ENCODE peak calls at places on chromosome 1, in six cellular contexts. Y is breast epithelium, P is GM23338, W is upper lobe of right lung, T is A673, M is RWPE1. B is an unnamed sample.

GRCh38 chr1:207321790-207322530 is 482 bp downstream of the CD55 start:
- DNase-seq in W (no peak), T (no peak), P (peak), Y (no peak), M (no peak), B (peak)

GRCh38 chr1:168553680-168554553 is 10.1 kb upstream of the XCL2 start:
- DNase-seq in P (no peak), W (no peak), Y (no peak), M (no peak), T (no peak), B (no peak)

GRCh38 chr1:27872802-27873665 is 690 bp downstream of the THEMIS2 start:
- DNase-seq in P (peak), Y (no peak), W (peak), M (no peak), T (peak), B (no peak)

GRCh38 chr1:145977486-145978476 is 13.3 kb downstream of the POLR3GL start:
- DNase-seq in M (peak), Y (peak), P (peak), W (peak), T (peak), B (peak)

GRCh38 chr1:164858233-164858632 is 299.2 kb downstream of the PBX1 start:
- DNase-seq in P (no peak), M (no peak), T (peak), W (no peak), Y (no peak), B (no peak)

GRCh38 chr1:59199734-59200376 is 97.0 kb upstream of the FGGY start:
- DNase-seq in T (no peak), W (no peak), Y (no peak), M (no peak), P (no peak), B (no peak)

GRCh38 chr1:17400725-17401341 is 28.8 kb downstream of the PADI6 start:
- DNase-seq in M (no peak), T (no peak), P (no peak), Y (no peak), W (no peak), B (no peak)

GRCh38 chr1:43477716-43478115 is 24.0 kb upstream of the HYI start:
- DNase-seq in T (no peak), W (no peak), M (no peak), P (no peak), Y (no peak), B (no peak)

GRCh38 chr1:28983509-28984310 is 69.3 kb downstream of the EPB41 start:
- DNase-seq in P (peak), Y (no peak), W (peak), T (peak), M (no peak), B (no peak)

GRCh38 chr1:150186789-150187559 is 37.3 kb downstream of the PLEKHO1 start:
- DNase-seq in M (peak), P (peak), Y (no peak), W (no peak), T (peak), B (peak)

GRCh38 chr1:6272476-6273270 is 11.8 kb upstream of the GPR153 start:
- DNase-seq in P (no peak), M (no peak), W (no peak), T (no peak), Y (no peak), B (no peak)

GRCh38 chr1:113809651-113810602 is 2.3 kb downstream of the RSBN1 start:
- DNase-seq in W (no peak), M (no peak), Y (no peak), T (no peak), P (no peak), B (no peak)

GRCh38 chr1:154407866-154408777 is 3.0 kb downstream of the IL6R start:
- DNase-seq in Y (no peak), P (no peak), M (no peak), W (peak), T (no peak), B (peak)
- H3K27ac ChIP-seq in Y (peak), P (no peak), M (peak), W (peak), T (no peak), B (no peak)

DNA sequence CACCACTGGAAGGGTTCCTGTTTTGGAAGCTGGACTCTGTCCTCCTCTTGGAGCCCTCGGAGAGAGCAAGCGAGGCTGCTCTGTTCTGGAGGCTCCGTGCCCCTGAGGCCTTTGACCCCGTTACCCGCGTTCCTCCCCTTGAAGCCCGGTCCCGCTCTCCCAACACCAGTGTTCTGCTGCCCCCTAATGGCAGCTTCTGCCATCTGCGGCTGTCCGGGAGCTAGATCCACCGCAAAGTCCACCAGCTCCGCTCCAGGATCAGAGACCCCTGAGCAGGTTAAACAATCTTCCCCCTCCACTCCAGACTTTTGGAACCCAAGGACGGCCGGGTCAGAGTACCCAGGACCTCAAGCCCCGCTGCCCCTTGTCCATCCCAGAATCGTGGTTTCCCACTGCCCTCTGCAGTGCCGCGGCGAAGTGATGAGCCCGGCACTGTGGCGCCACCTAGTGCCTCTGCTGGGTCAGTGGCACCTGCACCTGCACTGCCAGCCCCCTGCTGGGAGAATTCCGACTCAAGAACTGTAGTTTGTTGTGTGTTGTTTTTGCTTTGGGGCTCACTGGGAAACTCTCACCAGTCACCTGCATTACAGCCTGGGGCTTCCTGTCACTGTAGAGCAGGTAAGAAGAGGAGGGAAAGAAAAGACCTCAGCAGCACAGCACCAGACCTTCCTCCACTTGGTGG is 63.6 kb upstream of the NFASC start:
- DNase-seq in Y (peak), M (peak), T (peak), P (peak), W (peak), B (peak)
- H3K27ac ChIP-seq in Y (no peak), M (no peak), T (no peak), P (no peak), W (no peak), B (no peak)

GRCh38 chr1:14955402-14955801 is 198.1 kb upstream of the TMEM51 start:
- DNase-seq in M (peak), W (no peak), Y (peak), T (no peak), P (no peak), B (no peak)

GRCh38 chr1:14954930-14955329 is 198.6 kb upstream of the TMEM51 start:
- DNase-seq in M (no peak), T (no peak), P (no peak), Y (no peak), W (no peak), B (no peak)

GRCh38 chr1:14952626-14953314 is 200.8 kb upstream of the TMEM51 start:
- DNase-seq in T (no peak), W (no peak), Y (no peak), M (no peak), P (no peak), B (no peak)

GRCh38 chr1:14955986-14956385 is 197.6 kb upstream of the TMEM51 start:
- DNase-seq in P (no peak), T (no peak), W (no peak), M (no peak), Y (peak), B (no peak)

DNA sequence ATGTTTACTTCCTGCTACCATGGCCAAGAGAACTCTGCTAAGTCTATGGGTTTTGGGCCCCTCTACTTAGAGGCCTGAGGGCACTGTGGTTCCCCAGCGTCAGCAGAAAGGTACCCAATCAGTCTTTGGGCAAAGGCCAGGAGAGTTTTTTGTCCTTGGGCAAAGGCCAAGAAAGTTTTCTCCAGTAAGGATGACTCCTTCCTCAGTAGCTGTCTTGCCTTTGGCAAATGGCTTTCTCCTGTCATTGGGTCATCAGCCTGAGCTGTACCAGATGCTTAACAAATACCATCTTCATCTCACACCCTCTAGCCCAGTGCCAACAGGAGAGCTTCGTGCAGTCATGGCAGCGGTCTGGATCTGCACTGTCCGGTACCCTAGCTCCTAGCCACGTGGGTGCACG is 199.3 kb upstream of the TMEM51 start:
- DNase-seq in P (no peak), Y (peak), T (no peak), M (peak), W (no peak), B (no peak)
- H3K27ac ChIP-seq in P (no peak), Y (peak), T (no peak), M (peak), W (no peak), B (no peak)

GRCh38 chr1:20590313-20590777 is 1.4 kb downstream of the CDA start:
- DNase-seq in W (peak), Y (no peak), T (no peak), P (no peak), M (no peak), B (no peak)
- H3K27ac ChIP-seq in W (peak), Y (peak), T (no peak), P (no peak), M (no peak), B (no peak)

B was measured in Karpas-422.